ENCODE peak calls at places on chromosomes 6 and 20, in four cellular contexts. Q, R, A and X are unnamed samples.

GRCh38 chr6:138943089-138943625 is 44.9 kb downstream of the REPS1 start:
- DNase-seq in A (no peak), R (no peak), Q (no peak), X (no peak)

GRCh38 chr20:34637245-34638185 is 39.4 kb downstream of the PIGU start:
- DNase-seq in R (no peak), A (no peak), Q (no peak), X (no peak)

GRCh38 chr6:12020187-12020791 is 8.2 kb downstream of the HIVEP1 start:
- DNase-seq in R (no peak), A (no peak), Q (no peak), X (no peak)

GRCh38 chr6:42093582-42094329 is 43.4 kb downstream of the TAF8 start:
- DNase-seq in R (no peak), Q (peak; percentile 45), A (no peak), X (no peak)

GRCh38 chr6:77620290-77620882 is 32.5 kb upstream of the MEI4 start:
- DNase-seq in R (no peak), Q (no peak), A (no peak), X (peak; percentile 16)

GRCh38 chr6:8183266-8183665 is 80.9 kb upstream of the EEF1E1 start:
- DNase-seq in Q (no peak), A (no peak), R (no peak), X (no peak)

GRCh38 chr6:52909531-52909930 is at the start of gene GSTA3:
- DNase-seq in R (no peak), A (no peak), Q (no peak), X (no peak)

GRCh38 chr20:37518606-37519507 is 2.2 kb upstream of the NNAT start:
- DNase-seq in R (no peak), A (no peak), Q (peak; percentile 51), X (peak; percentile 64)

GRCh38 chr6:110814488-110815259 is 595 bp downstream of the CDK19 start:
- DNase-seq in R (peak; percentile 45), Q (peak; percentile 60), A (peak; percentile 63), X (no peak)

GRCh38 chr20:38883081-38883980 is 42.9 kb upstream of the FAM83D start:
- DNase-seq in R (no peak), Q (peak; percentile 50), A (no peak), X (no peak)

GRCh38 chr6:34554593-34555322 is 1.4 kb downstream of the SPDEF start:
- DNase-seq in R (no peak), Q (no peak), A (peak; percentile 36), X (no peak)

GRCh38 chr6:87731818-87732661 is 30.0 kb upstream of the AKIRIN2 start:
- DNase-seq in R (peak; percentile 11), A (peak; percentile 24), Q (peak; percentile 94), X (peak; percentile 94)

GRCh38 chr6:139891471-139891870 is 517.0 kb upstream of the CITED2 start:
- DNase-seq in Q (no peak), A (no peak), R (no peak), X (no peak)

GRCh38 chr20:57638173-57638894 is 18.1 kb upstream of the ZBP1 start:
- DNase-seq in A (no peak), Q (no peak), R (no peak), X (no peak)

GRCh38 chr20:43572891-43573290 is 14.1 kb downstream of the SGK2 start:
- DNase-seq in R (no peak), A (no peak), Q (no peak), X (no peak)

GRCh38 chr6:6131492-6132109 is 124.9 kb upstream of the NRN1 start:
- DNase-seq in A (peak; percentile 8), Q (no peak), R (no peak), X (no peak)

GRCh38 chr20:48489656-48490055 is 338.1 kb downstream of the PREX1 start:
- DNase-seq in Q (no peak), A (no peak), R (no peak), X (no peak)

GRCh38 chr6:143206550-143206949 is 145.9 kb downstream of the AIG1 start:
- DNase-seq in Q (no peak), A (no peak), R (no peak), X (no peak)

GRCh38 chr6:68710916-68711315 is 75.8 kb downstream of the ADGRB3 start:
- DNase-seq in R (no peak), A (no peak), Q (no peak), X (no peak)

GRCh38 chr6:1208876-1209275 is 103.0 kb upstream of the FOXQ1 start:
- DNase-seq in A (no peak), R (no peak), Q (no peak), X (no peak)

GRCh38 chr6:12367412-12367811 is 77.3 kb downstream of the EDN1 start:
- DNase-seq in A (no peak), R (no peak), Q (no peak), X (no peak)

GRCh38 chr6:71544028-71544427 is 255.4 kb downstream of the OGFRL1 start:
- DNase-seq in R (no peak), A (no peak), Q (no peak), X (no peak)

GRCh38 chr20:38970302-38970701 is 8.2 kb downstream of the DHX35 start:
- DNase-seq in Q (no peak), R (no peak), A (no peak), X (no peak)

GRCh38 chr6:16769131-16769985 is 8.1 kb upstream of the ATXN1 start:
- DNase-seq in A (peak; percentile 72), R (peak; percentile 46), Q (peak; percentile 56), X (no peak)

GRCh38 chr20:22204801-22205200 is 379.6 kb downstream of the FOXA2 start:
- DNase-seq in A (no peak), Q (no peak), R (no peak), X (no peak)

GRCh38 chr6:73309534-73309783 is 44.6 kb downstream of the DPPA5 start:
- DNase-seq in R (no peak), Q (no peak), A (no peak), X (no peak)

GRCh38 chr6:18457065-18457817 is 70.1 kb downstream of the RNF144B start:
- DNase-seq in R (no peak), A (no peak), Q (no peak), X (no peak)

GRCh38 chr6:127893541-127893940 is 7.3 kb downstream of the THEMIS start:
- DNase-seq in R (no peak), A (no peak), Q (no peak), X (no peak)

GRCh38 chr6:15748341-15748740 is 85.5 kb upstream of the DTNBP1 start:
- DNase-seq in R (no peak), A (no peak), Q (no peak), X (no peak)

GRCh38 chr6:142871910-142872331 is 73.1 kb downstream of the HIVEP2 start:
- DNase-seq in Q (peak; percentile 31), R (peak; percentile 44), A (peak; percentile 54), X (no peak)

GRCh38 chr20:33549229-33549628 is 59.3 kb downstream of the CBFA2T2 start:
- DNase-seq in A (no peak), R (no peak), Q (no peak), X (no peak)

GRCh38 chr6:78570044-78570443 is 297.3 kb upstream of the IRAK1BP1 start:
- DNase-seq in A (no peak), R (no peak), Q (no peak), X (no peak)

GRCh38 chr20:15654208-15654649 is 919.0 kb downstream of the KIF16B start:
- DNase-seq in R (no peak), Q (no peak), A (no peak), X (peak; percentile 62)

GRCh38 chr6:35237466-35237865 is 22.1 kb upstream of the ZNF76 start:
- DNase-seq in Q (no peak), A (no peak), R (no peak), X (no peak)